ENCODE peak calls at places on chromosomes 6 and 20, in five cellular contexts. D is thoracic aorta, P is left ventricle myocardium inferior, T is body of pancreas, H is RWPE2. V is an unnamed sample. For H3K27me3 and H3K36me3, the result is how much of the 10 kb centered on the place peaks cover.

GRCh38 chr6:23633986-23634385 is 492.0 kb upstream of the NRSN1 start:
- DNase-seq in P (no peak), T (no peak), D (no peak), H (no peak), V (no peak)

GRCh38 chr20:34709044-34709835 is 5.1 kb downstream of the TP53INP2 start:
- DNase-seq in P (peak), H (peak), T (peak), D (peak), V (peak)

GRCh38 chr20:53750827-53751393 is 157.3 kb upstream of the ZNF217 start:
- DNase-seq in D (no peak), H (peak), T (no peak), P (no peak), V (no peak)

GRCh38 chr6:14728396-14729024 is 517.4 kb upstream of the JARID2 start:
- DNase-seq in T (peak), H (no peak), P (peak), D (no peak), V (no peak)

GRCh38 chr20:22579119-22579427 is 5.3 kb downstream of the FOXA2 start:
- DNase-seq in T (no peak), D (no peak), H (no peak), P (no peak), V (peak)

GRCh38 chr6:119234457-119234856 is 115.1 kb downstream of the MAN1A1 start:
- DNase-seq in P (no peak), D (no peak), H (no peak), T (no peak), V (no peak)

GRCh38 chr6:36336779-36337194 is at the start of gene BNIP5:
- DNase-seq in D (no peak), T (no peak), P (no peak), H (no peak), V (no peak)

GRCh38 chr6:153092082-153093013 is 38.7 kb downstream of the RGS17 start:
- DNase-seq in P (no peak), H (no peak), T (no peak), D (no peak), V (no peak)

GRCh38 chr20:64056889-64057627 is 5.9 kb upstream of the TCEA2 start:
- DNase-seq in H (peak), D (no peak), P (no peak), T (no peak), V (peak)

GRCh38 chr6:170231496-170232185 is 59.2 kb downstream of the DLL1 start:
- DNase-seq in D (no peak), T (no peak), P (peak), H (peak), V (no peak)

GRCh38 chr20:46088409-46089075 is 1.2 kb downstream of the NCOA5 start:
- DNase-seq in P (no peak), D (no peak), H (no peak), T (no peak), V (no peak)

GRCh38 chr6:30591008-30591407 is 19.8 kb downstream of the ABCF1 start:
- DNase-seq in D (no peak), H (no peak), T (no peak), P (no peak), V (no peak)

GRCh38 chr20:39851459-39851858 is 837.6 kb downstream of the MAFB start:
- DNase-seq in T (no peak), H (no peak), P (no peak), D (no peak), V (no peak)

GRCh38 chr20:8223096-8223870 is 91.2 kb downstream of the PLCB1 start:
- DNase-seq in H (no peak), P (no peak), T (no peak), D (no peak), V (no peak)

GRCh38 chr20:17856024-17856564 is 112.5 kb downstream of the SNX5 start:
- DNase-seq in P (no peak), D (no peak), H (no peak), T (peak), V (no peak)

GRCh38 chr6:34414999-34415858 is 10.6 kb downstream of the RPS10 start:
- DNase-seq in T (peak), P (no peak), D (peak), H (no peak), V (no peak)

GRCh38 chr20:26207237-26207966 is 510.7 kb upstream of the ZNF337 start:
- DNase-seq in D (no peak), T (no peak), P (no peak), H (no peak), V (no peak)
- H3K4me3 ChIP-seq in D (peak), T (no peak), P (peak), H (no peak), V (no peak)

DNA sequence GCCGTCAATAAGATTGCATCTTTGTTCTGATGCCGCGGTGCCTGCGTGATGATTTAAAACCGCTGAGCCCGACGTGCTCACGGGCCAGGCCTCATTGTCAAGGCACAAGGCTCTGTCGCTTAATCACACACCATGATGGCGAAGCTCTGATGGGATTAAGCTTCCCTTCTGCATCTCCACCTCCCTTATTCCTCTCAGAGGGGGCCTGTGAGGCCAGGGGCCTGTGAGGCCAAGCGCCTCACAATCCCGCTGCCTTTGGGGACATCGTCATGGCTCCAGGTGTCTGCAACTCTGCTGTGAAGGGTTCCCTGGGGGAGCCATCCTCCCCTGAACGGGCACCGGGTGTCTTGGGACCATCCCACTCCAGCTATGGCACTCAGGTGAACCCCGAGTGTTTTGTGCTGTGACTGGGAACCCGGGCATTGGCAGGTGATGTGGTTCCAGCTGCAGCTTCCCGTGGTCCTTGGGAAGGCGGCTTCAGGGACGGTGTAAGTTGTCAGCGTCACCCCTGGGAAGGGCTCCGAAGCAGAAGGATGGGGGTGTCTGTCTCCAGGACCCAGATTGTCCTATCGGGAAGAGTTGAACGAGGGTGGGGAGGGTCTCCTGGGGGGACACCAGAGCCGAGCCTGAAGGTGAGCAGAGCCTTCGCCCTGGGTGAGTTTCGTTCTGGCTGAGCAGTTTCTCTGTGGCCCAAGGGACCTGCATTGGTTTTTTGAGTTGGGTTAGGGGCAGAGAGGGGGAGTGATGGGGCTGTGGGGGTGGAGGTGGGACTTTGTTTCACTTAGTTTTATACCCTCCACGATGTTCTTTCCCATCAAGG is 18.0 kb upstream of the BHLHE23 start:
- DNase-seq in D (no peak), P (peak), H (peak), T (no peak), V (peak)
- H3K27me3 ChIP-seq in D (under half), P (half or more), H (half or more), T (under half), V (under half)

GRCh38 chr6:43679057-43679456 is 8.5 kb downstream of the MRPS18A start:
- DNase-seq in D (no peak), P (no peak), H (no peak), T (no peak), V (no peak)

GRCh38 chr6:43680583-43681120 is 6.9 kb downstream of the MRPS18A start:
- DNase-seq in D (no peak), H (no peak), P (no peak), T (no peak), V (no peak)

GRCh38 chr6:43677759-43678158 is 9.8 kb downstream of the MRPS18A start:
- DNase-seq in H (no peak), T (no peak), P (no peak), D (no peak), V (no peak)

GRCh38 chr6:43676962-43677606 is 10.5 kb downstream of the MRPS18A start:
- DNase-seq in T (no peak), D (no peak), P (no peak), H (no peak), V (no peak)

GRCh38 chr6:43678341-43678740 is 9.2 kb downstream of the MRPS18A start:
- DNase-seq in D (no peak), H (no peak), T (no peak), P (no peak), V (no peak)
- H3K36me3 ChIP-seq in D (under half), H (half or more), T (under half), P (half or more), V (under half)

GRCh38 chr6:56608332-56608731 is 34.4 kb downstream of the DST start:
- DNase-seq in T (no peak), D (no peak), P (no peak), H (no peak), V (no peak)
- H3K4me3 ChIP-seq in T (no peak), D (no peak), P (no peak), H (no peak), V (no peak)

GRCh38 chr6:159169193-159169555 is at the start of gene FNDC1:
- DNase-seq in T (peak), H (no peak), P (peak), D (no peak), V (peak)

GRCh38 chr6:159170999-159171712 is 2.0 kb downstream of the FNDC1 start:
- DNase-seq in D (no peak), P (peak), T (no peak), H (no peak), V (no peak)

GRCh38 chr6:159170333-159170672 is 1.1 kb downstream of the FNDC1 start:
- DNase-seq in P (no peak), H (no peak), T (no peak), D (no peak), V (no peak)

GRCh38 chr6:159168536-159169192 is 536 bp upstream of the FNDC1 start:
- DNase-seq in D (no peak), T (peak), H (no peak), P (peak), V (peak)

DNA sequence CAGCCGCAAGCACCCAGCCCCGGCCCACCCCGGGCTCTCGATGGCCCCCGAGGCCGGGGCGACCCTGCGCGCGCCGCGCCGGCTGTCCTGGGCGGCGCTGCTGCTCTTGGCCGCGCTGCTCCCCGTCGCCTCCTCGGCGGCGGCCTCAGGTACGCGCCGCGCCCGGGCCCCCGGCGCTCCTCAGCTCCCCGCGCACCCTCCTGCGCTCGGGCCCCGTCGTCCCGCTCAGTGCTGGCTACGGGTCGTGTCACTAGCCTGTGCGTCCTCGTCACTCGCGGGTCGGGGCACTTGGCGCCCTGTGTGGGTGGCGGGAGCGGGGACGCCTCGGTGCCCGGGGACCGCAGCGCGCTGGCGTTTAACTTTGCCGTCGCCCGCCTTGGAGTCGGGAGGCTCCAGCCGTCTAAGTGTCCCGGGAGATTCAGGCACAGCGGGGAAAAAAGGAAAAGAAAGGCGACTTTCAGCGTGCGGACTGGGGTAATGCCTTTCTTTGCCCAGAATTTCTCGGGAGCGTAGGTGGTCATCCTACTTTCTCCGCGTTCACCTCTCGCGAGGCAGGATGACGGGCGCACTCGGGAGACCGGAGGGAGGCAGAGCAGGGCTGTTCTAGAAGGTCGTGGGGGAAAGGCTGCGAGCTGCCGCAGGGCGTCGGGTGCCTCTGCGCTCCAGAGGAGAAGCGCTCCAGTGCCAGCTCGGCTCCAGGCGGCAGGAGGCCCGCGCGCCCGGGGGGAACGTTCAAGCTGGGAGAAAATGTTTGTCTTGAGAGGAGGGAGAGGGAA is 545 bp downstream of the FNDC1 start:
- DNase-seq in H (no peak), P (peak), T (peak), D (no peak), V (peak)
- H3K27me3 ChIP-seq in H (half or more), P (half or more), T (under half), D (under half), V (half or more)

GRCh38 chr6:161073940-161074339 is 82.4 kb downstream of the MAP3K4 start:
- DNase-seq in P (no peak), D (no peak), T (no peak), H (no peak), V (no peak)

GRCh38 chr6:161076211-161076677 is 84.7 kb downstream of the MAP3K4 start:
- DNase-seq in T (no peak), D (no peak), P (no peak), H (no peak), V (no peak)

GRCh38 chr6:161079566-161080262 is 88.1 kb downstream of the MAP3K4 start:
- DNase-seq in H (no peak), P (no peak), T (no peak), D (no peak), V (no peak)

GRCh38 chr6:161080263-161080970 is 88.8 kb downstream of the MAP3K4 start:
- DNase-seq in T (no peak), H (no peak), D (no peak), P (no peak), V (no peak)

GRCh38 chr6:161074496-161075140 is 83.0 kb downstream of the MAP3K4 start:
- DNase-seq in T (peak), P (no peak), H (no peak), D (no peak), V (no peak)
- H3K36me3 ChIP-seq in T (under half), P (under half), H (half or more), D (under half), V (under half)

GRCh38 chr20:19211661-19212523 is 550 bp upstream of the SLC24A3 start:
- DNase-seq in P (no peak), H (no peak), T (peak), D (no peak), V (peak)
- H3K4me3 ChIP-seq in P (peak), H (no peak), T (no peak), D (peak), V (peak)

GRCh38 chr6:39050453-39051112 is 2.0 kb downstream of the GLP1R start:
- DNase-seq in P (no peak), H (no peak), D (no peak), T (no peak), V (no peak)

GRCh38 chr6:39049575-39050283 is 1.1 kb downstream of the GLP1R start:
- DNase-seq in D (no peak), T (peak), H (no peak), P (no peak), V (peak)

GRCh38 chr6:39044181-39044580 is 4.4 kb upstream of the GLP1R start:
- DNase-seq in T (no peak), H (no peak), D (no peak), P (no peak), V (no peak)

GRCh38 chr6:39048481-39049399 is at the start of gene GLP1R:
- DNase-seq in T (peak), H (no peak), D (no peak), P (peak), V (peak)

GRCh38 chr6:39047434-39048327 is 900 bp upstream of the GLP1R start:
- DNase-seq in P (no peak), T (no peak), H (no peak), D (no peak), V (no peak)
- H3K27me3 ChIP-seq in P (under half), T (under half), H (under half), D (under half), V (under half)

DNA sequence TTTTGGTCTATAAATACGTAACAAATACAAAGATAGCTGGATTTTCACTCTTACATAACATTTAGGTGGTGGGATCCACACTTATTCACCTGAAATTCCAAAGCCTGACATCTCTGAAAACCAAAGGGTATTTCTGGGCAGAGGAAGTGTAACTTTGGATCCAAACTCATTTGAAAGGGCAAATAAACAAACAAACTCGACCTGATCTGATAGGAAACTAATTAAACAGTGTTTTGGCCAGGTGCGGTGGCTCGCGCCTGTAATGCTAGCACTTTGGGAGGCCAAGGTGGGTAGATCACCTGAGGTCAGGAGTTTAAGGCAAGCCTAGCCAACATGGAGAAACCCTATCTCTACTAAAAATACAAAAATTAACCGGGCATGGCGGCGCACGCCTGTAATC is 128.9 kb downstream of the ZMYND8 start:
- DNase-seq in D (no peak), P (no peak), H (no peak), T (no peak), V (no peak)
- H3K36me3 ChIP-seq in D (under half), P (half or more), H (half or more), T (under half), V (under half)